ENCODE peak calls at places on chromosomes 2 and 18, in six cellular contexts. I is left ventricle myocardium inferior, C is right lobe of liver, A is IMR-90, S is mesendoderm, L is MM.1S. N is an unnamed sample. For H3K4me1, the result is how much of the 10 kb centered on the place peaks cover.

GRCh38 chr18:58027341-58027740 is 16.7 kb upstream of the NEDD4L start:
- DNase-seq in A (no peak), C (no peak), I (no peak), S (no peak), L (no peak), N (no peak)

GRCh38 chr18:59432796-59433195 is 73.7 kb upstream of the LMAN1 start:
- DNase-seq in I (no peak), C (no peak), A (no peak), S (no peak), L (no peak), N (no peak)

GRCh38 chr2:102664439-102665042 is 45.2 kb downstream of the SLC9A2 start:
- DNase-seq in A (peak), C (no peak), I (no peak), L (no peak), S (peak), N (no peak)

GRCh38 chr2:207205173-207205957 is 39.6 kb upstream of the KLF7 start:
- DNase-seq in L (no peak), A (no peak), I (no peak), S (no peak), C (no peak), N (no peak)

GRCh38 chr2:168635065-168635577 is 167.3 kb upstream of the NOSTRIN start:
- DNase-seq in I (peak), L (no peak), A (peak), C (no peak), S (peak), N (peak)

GRCh38 chr18:9950289-9951016 is 36.6 kb downstream of the VAPA start:
- DNase-seq in I (no peak), L (no peak), S (no peak), C (no peak), A (peak), N (no peak)

GRCh38 chr2:60581461-60582282 is 28.2 kb upstream of the BCL11A start:
- DNase-seq in L (peak), A (peak), S (peak), C (peak), I (peak), N (peak)

GRCh38 chr2:239968717-239969116 is 56.4 kb downstream of the NDUFA10 start:
- DNase-seq in I (no peak), L (no peak), S (no peak), C (no peak), A (no peak), N (no peak)

GRCh38 chr18:7576685-7577084 is 9.6 kb downstream of the PTPRM start:
- DNase-seq in S (no peak), L (no peak), I (no peak), C (no peak), A (peak), N (no peak)

GRCh38 chr18:39415471-39415870 is 1849.9 kb upstream of the CELF4 start:
- DNase-seq in C (no peak), L (no peak), I (no peak), A (no peak), S (no peak), N (no peak)

GRCh38 chr2:109513749-109514588 is 99.8 kb downstream of the SEPTIN10 start:
- DNase-seq in C (no peak), S (no peak), L (no peak), A (peak), I (no peak), N (no peak)

GRCh38 chr2:192127434-192127833 is 67.3 kb downstream of the TMEFF2 start:
- DNase-seq in C (no peak), S (no peak), I (no peak), L (no peak), A (no peak), N (no peak)

GRCh38 chr2:41990688-41991087 is 57.1 kb upstream of the PKDCC start:
- DNase-seq in I (no peak), C (no peak), A (peak), L (no peak), S (peak), N (no peak)

GRCh38 chr2:18741888-18742287 is 152.5 kb upstream of the NT5C1B start:
- DNase-seq in C (no peak), I (peak), A (peak), S (no peak), L (no peak), N (no peak)

GRCh38 chr2:24538720-24539119 is 47.7 kb downstream of the NCOA1 start:
- DNase-seq in I (no peak), L (no peak), C (no peak), A (no peak), S (no peak), N (no peak)

GRCh38 chr2:202910687-202911086 is 786 bp downstream of the WDR12 start:
- DNase-seq in I (no peak), C (no peak), A (no peak), L (no peak), S (no peak), N (no peak)

GRCh38 chr2:200658278-200658864 is 72.6 kb downstream of the AOX1 start:
- DNase-seq in S (peak), I (no peak), C (no peak), L (no peak), A (peak), N (no peak)

GRCh38 chr2:225182126-225182525 is 139.9 kb upstream of the DOCK10 start:
- DNase-seq in L (no peak), A (no peak), I (no peak), S (peak), C (no peak), N (no peak)

GRCh38 chr2:179877601-179878364 is 16.4 kb upstream of the ZNF385B start:
- DNase-seq in S (no peak), L (no peak), I (no peak), A (peak), C (no peak), N (no peak)

GRCh38 chr2:240551809-240552208 is 6.0 kb downstream of the ANKMY1 start:
- DNase-seq in S (no peak), A (no peak), I (no peak), L (no peak), C (no peak), N (no peak)

GRCh38 chr2:6793371-6793770 is 72.3 kb downstream of the CMPK2 start:
- DNase-seq in L (no peak), A (peak), S (peak), C (no peak), I (no peak), N (no peak)

GRCh38 chr18:10588975-10589374 is 63.1 kb downstream of the NAPG start:
- DNase-seq in I (no peak), A (peak), S (no peak), C (no peak), L (no peak), N (peak)

GRCh38 chr2:215777481-215778044 is 235.8 kb downstream of the MREG start:
- DNase-seq in C (no peak), L (no peak), A (no peak), S (no peak), I (no peak), N (no peak)

GRCh38 chr2:106026271-106027190 is 167.6 kb downstream of the UXS1 start:
- DNase-seq in S (no peak), L (no peak), I (no peak), A (no peak), C (no peak), N (no peak)

GRCh38 chr2:66929632-66930385 is 467.3 kb upstream of the ETAA1 start:
- DNase-seq in S (no peak), C (no peak), I (peak), A (peak), L (no peak), N (peak)

GRCh38 chr18:41004320-41004719 is 950.7 kb upstream of the PIK3C3 start:
- DNase-seq in I (no peak), C (no peak), L (no peak), A (no peak), S (no peak), N (no peak)

GRCh38 chr18:56393870-56394269 is 244.5 kb downstream of the TXNL1 start:
- DNase-seq in S (no peak), A (no peak), C (no peak), L (no peak), I (no peak), N (no peak)

GRCh38 chr2:61789807-61790602 is 63.9 kb downstream of the FAM161A start:
- DNase-seq in L (no peak), S (no peak), I (no peak), C (no peak), A (no peak), N (no peak)

GRCh38 chr2:161423351-161424178 is 7.5 kb downstream of the TBR1 start:
- DNase-seq in C (no peak), I (no peak), A (no peak), S (peak), L (no peak), N (peak)
- H3K4me3 ChIP-seq in C (no peak), I (peak), A (no peak), S (peak), L (no peak), N (peak)

DNA sequence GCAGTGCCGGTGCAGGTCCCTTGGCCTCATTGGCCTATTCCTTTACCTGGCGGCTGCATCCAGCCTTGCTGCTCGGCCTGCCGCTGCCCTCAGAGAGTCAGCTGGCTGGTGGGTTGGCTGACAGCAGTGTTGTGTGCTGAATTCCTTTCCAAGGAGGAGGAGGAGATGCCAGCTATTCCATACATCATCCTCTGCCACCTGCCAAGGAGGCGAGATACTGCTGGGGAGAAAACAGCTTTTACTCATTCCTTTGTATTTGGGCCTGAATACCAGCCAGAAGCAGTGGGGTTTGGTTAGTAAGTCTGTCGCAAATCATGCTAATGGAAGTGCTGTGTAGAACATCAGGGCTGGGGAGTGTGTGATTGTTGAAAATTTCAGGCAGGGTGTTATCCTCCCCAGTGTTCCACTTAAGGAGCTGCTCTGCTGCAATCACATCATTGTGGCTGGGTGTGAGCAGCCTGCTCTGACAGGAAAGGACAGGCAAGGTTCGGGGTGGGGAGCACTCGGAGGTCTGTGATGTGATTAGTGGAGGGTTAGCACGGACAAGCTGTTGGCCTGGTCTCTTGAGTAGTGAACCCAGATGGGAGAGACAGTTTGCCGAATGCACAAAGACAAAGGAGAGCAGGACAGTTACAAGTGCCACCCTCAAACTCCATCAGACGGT is 128.2 kb upstream of the DLX2 start:
- DNase-seq in S (no peak), I (no peak), C (no peak), L (no peak), A (no peak), N (no peak)
- H3K4me1 ChIP-seq in S (under half), I (under half), C (under half), L (under half), A (under half), N (under half)

GRCh38 chr2:113876503-113877387 is 13.1 kb upstream of the ACTR3 start:
- DNase-seq in S (peak), C (no peak), A (no peak), L (no peak), I (no peak), N (no peak)
- H3K27ac ChIP-seq in S (no peak), C (no peak), A (no peak), L (no peak), I (no peak), N (no peak)

DNA sequence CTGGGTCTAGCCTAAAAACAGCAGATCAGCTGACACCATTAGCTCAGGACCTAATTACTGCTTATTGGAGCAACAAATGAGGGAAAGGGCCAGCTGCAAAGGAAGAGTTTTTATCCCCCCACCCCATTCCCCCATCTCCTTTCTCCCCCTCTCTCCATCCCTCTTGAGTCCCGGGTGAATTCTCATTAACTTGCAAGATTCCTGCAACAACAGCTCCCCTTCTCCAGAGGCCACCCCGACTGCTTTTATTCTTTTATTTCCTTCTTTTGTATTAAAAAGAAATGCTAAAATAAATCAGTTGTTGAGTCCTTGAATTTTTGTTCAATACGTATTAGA is 473 bp upstream of the NOL4 start:
- DNase-seq in I (no peak), L (no peak), S (no peak), C (no peak), A (no peak), N (no peak)
- H3K4me3 ChIP-seq in I (peak), L (no peak), S (no peak), C (no peak), A (no peak), N (peak)

DNA sequence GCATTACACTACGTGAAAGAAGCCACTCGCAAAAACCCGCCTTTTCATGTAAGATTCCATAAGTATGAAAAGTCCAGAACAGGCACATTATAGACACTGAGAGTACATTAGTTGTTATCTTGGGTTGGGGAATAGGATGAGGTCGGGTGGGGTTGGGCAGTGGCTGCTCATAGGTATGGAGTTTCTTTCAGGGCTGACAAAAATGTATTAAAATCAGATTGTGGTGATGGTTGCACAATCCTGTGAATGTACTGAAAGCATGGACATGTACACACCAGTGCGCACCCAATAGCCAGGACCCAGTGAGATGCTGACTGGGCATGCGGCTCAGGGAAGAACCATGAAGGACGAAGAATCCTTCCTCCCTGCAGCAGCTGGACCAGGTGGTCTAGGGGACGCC is 50.3 kb downstream of the MBP start:
- DNase-seq in C (no peak), S (no peak), L (no peak), A (no peak), I (no peak), N (no peak)
- H3K4me1 ChIP-seq in C (under half), S (under half), L (under half), A (under half), I (half or more), N (half or more)

DNA sequence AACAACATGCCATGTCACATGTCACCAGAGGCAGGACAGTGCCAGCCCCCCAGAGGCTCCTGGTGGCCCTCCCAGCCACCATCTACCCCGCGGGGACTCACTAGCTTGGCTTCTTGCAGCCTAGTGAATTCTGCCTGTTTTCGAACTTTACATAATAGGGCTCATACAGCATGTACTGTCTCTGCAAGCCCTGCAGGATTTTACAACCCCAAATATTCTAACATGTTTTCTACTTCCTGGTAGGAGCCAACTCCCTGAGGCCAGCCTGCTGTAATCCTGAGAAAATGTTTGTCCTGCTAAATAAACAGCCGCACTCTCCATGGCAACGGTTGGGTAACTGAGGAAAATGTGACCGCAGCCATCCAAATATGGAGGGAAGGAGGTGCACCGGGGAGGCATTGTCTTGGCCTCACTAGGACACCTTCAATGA is 2.7 kb downstream of the PER2 start:
- DNase-seq in S (peak), C (peak), A (peak), I (peak), L (no peak), N (peak)
- H3K27ac ChIP-seq in S (no peak), C (peak), A (peak), I (peak), L (no peak), N (peak)

GRCh38 chr2:8098952-8099582 is 582.8 kb upstream of the ID2 start:
- DNase-seq in A (no peak), S (no peak), C (no peak), I (no peak), L (no peak), N (no peak)
- H3K4me3 ChIP-seq in A (no peak), S (no peak), C (no peak), I (no peak), L (no peak), N (no peak)

GRCh38 chr2:15557947-15558346 is 3.2 kb downstream of the NBAS start:
- DNase-seq in A (no peak), I (no peak), S (peak), L (no peak), C (no peak), N (no peak)
- H3K4me1 ChIP-seq in A (under half), I (under half), S (under half), L (under half), C (under half), N (under half)

GRCh38 chr2:211729433-211729832 is 809.2 kb downstream of the ERBB4 start:
- DNase-seq in A (no peak), S (no peak), C (no peak), L (no peak), I (no peak), N (no peak)

GRCh38 chr2:211730215-211730614 is 808.4 kb downstream of the ERBB4 start:
- DNase-seq in A (no peak), I (no peak), C (no peak), S (no peak), L (no peak), N (no peak)

GRCh38 chr2:211722928-211723327 is 815.7 kb downstream of the ERBB4 start:
- DNase-seq in C (no peak), I (no peak), L (no peak), A (no peak), S (no peak), N (no peak)

GRCh38 chr2:211724933-211725332 is 813.7 kb downstream of the ERBB4 start:
- DNase-seq in C (no peak), L (no peak), A (no peak), S (no peak), I (no peak), N (no peak)
- H3K27ac ChIP-seq in C (no peak), L (no peak), A (no peak), S (no peak), I (no peak), N (no peak)

N was measured in psoas muscle.